ENCODE peak calls at places on chromosomes 4 and X, in seven cellular contexts. One of them, this sample, is unnamed.
A peak's percentile ranks its signal among the peaks of the same experiment; 100 is the strongest.

GRCh38 chrX:153924149-153924861 is 1.8 kb downstream of the ARHGAP4 start:
- DNase-seq in Right ventricle myocardium superior: no peak
- DNase-seq in CD8-positive, alpha-beta memory T cell: peak; percentile 71
- DNase-seq in left lung: peak; percentile 57
- DNase-seq in tibial nerve: no peak
- DNase-seq in WTC11: no peak
- DNase-seq in cardiac fibroblast: peak; percentile 56
- DNase-seq in this sample: peak; percentile 81

GRCh38 chr4:53821179-53821851 is 230.0 kb upstream of the LNX1 start:
- DNase-seq in tibial nerve: no peak
- DNase-seq in left lung: no peak
- DNase-seq in cardiac fibroblast: no peak
- DNase-seq in WTC11: no peak
- DNase-seq in Right ventricle myocardium superior: no peak
- DNase-seq in CD8-positive, alpha-beta memory T cell: no peak
- DNase-seq in this sample: no peak

GRCh38 chr4:98150092-98150761 is 7.0 kb upstream of the STPG2 start:
- DNase-seq in cardiac fibroblast: peak; percentile 39
- DNase-seq in Right ventricle myocardium superior: no peak
- DNase-seq in WTC11: no peak
- DNase-seq in CD8-positive, alpha-beta memory T cell: no peak
- DNase-seq in tibial nerve: no peak
- DNase-seq in left lung: no peak
- DNase-seq in this sample: no peak

GRCh38 chrX:15158736-15159406 is 111.0 kb downstream of the ASB9 start:
- DNase-seq in cardiac fibroblast: no peak
- DNase-seq in tibial nerve: no peak
- DNase-seq in WTC11: no peak
- DNase-seq in CD8-positive, alpha-beta memory T cell: peak; percentile 40
- DNase-seq in left lung: no peak
- DNase-seq in Right ventricle myocardium superior: no peak
- DNase-seq in this sample: no peak

GRCh38 chr4:144347116-144347515 is 206.6 kb upstream of the GYPA start:
- DNase-seq in cardiac fibroblast: no peak
- DNase-seq in Right ventricle myocardium superior: no peak
- DNase-seq in left lung: no peak
- DNase-seq in tibial nerve: no peak
- DNase-seq in CD8-positive, alpha-beta memory T cell: no peak
- DNase-seq in WTC11: no peak
- DNase-seq in this sample: no peak

GRCh38 chr4:10160280-10160856 is 43.8 kb upstream of the WDR1 start:
- DNase-seq in cardiac fibroblast: peak; percentile 69
- DNase-seq in CD8-positive, alpha-beta memory T cell: no peak
- DNase-seq in left lung: no peak
- DNase-seq in WTC11: no peak
- DNase-seq in Right ventricle myocardium superior: no peak
- DNase-seq in tibial nerve: no peak
- DNase-seq in this sample: peak; percentile 24

GRCh38 chrX:16465081-16465876 is 184.7 kb upstream of the S100G start:
- DNase-seq in left lung: no peak
- DNase-seq in cardiac fibroblast: no peak
- DNase-seq in Right ventricle myocardium superior: no peak
- DNase-seq in CD8-positive, alpha-beta memory T cell: no peak
- DNase-seq in WTC11: no peak
- DNase-seq in tibial nerve: no peak
- DNase-seq in this sample: no peak

GRCh38 chrX:17376381-17377046 is 1.5 kb downstream of the NHS start:
- DNase-seq in CD8-positive, alpha-beta memory T cell: no peak
- DNase-seq in cardiac fibroblast: no peak
- DNase-seq in tibial nerve: no peak
- DNase-seq in WTC11: no peak
- DNase-seq in Right ventricle myocardium superior: peak; percentile 37
- DNase-seq in left lung: no peak
- DNase-seq in this sample: no peak

GRCh38 chrX:103423955-103424640 is 47.8 kb downstream of the BEX3 start:
- DNase-seq in cardiac fibroblast: no peak
- DNase-seq in WTC11: peak; percentile 26
- DNase-seq in Right ventricle myocardium superior: no peak
- DNase-seq in tibial nerve: no peak
- DNase-seq in left lung: no peak
- DNase-seq in CD8-positive, alpha-beta memory T cell: no peak
- DNase-seq in this sample: no peak

GRCh38 chr4:153137677-153138630 is 66.3 kb upstream of the TRIM2 start:
- DNase-seq in Right ventricle myocardium superior: no peak
- DNase-seq in left lung: no peak
- DNase-seq in cardiac fibroblast: no peak
- DNase-seq in WTC11: no peak
- DNase-seq in tibial nerve: no peak
- DNase-seq in CD8-positive, alpha-beta memory T cell: no peak
- DNase-seq in this sample: no peak

GRCh38 chrX:102085706-102086105 is 39.8 kb upstream of the TCEAL2 start:
- DNase-seq in WTC11: peak; percentile 11
- DNase-seq in Right ventricle myocardium superior: no peak
- DNase-seq in CD8-positive, alpha-beta memory T cell: no peak
- DNase-seq in left lung: no peak
- DNase-seq in tibial nerve: no peak
- DNase-seq in cardiac fibroblast: no peak
- DNase-seq in this sample: no peak

GRCh38 chr4:2261110-2261852 is 628 bp downstream of the MXD4 start:
- DNase-seq in CD8-positive, alpha-beta memory T cell: peak; percentile 73
- DNase-seq in WTC11: peak; percentile 48
- DNase-seq in Right ventricle myocardium superior: peak; percentile 81
- DNase-seq in left lung: peak; percentile 65
- DNase-seq in cardiac fibroblast: peak; percentile 54
- DNase-seq in tibial nerve: peak; percentile 30
- DNase-seq in this sample: peak; percentile 28

GRCh38 chr4:8900588-8900987 is 28.9 kb upstream of the HMX1 start:
- DNase-seq in cardiac fibroblast: no peak
- DNase-seq in tibial nerve: no peak
- DNase-seq in WTC11: no peak
- DNase-seq in Right ventricle myocardium superior: peak; percentile 17
- DNase-seq in left lung: no peak
- DNase-seq in CD8-positive, alpha-beta memory T cell: no peak
- DNase-seq in this sample: no peak

GRCh38 chr4:105147226-105148151 is 813 bp downstream of the TET2 start:
- DNase-seq in WTC11: no peak
- DNase-seq in Right ventricle myocardium superior: peak; percentile 42
- DNase-seq in CD8-positive, alpha-beta memory T cell: no peak
- DNase-seq in left lung: peak; percentile 38
- DNase-seq in cardiac fibroblast: peak; percentile 51
- DNase-seq in tibial nerve: no peak
- DNase-seq in this sample: peak; percentile 54

GRCh38 chr4:118395057-118395679 is 42.4 kb upstream of the PRSS12 start:
- DNase-seq in tibial nerve: no peak
- DNase-seq in cardiac fibroblast: no peak
- DNase-seq in left lung: no peak
- DNase-seq in CD8-positive, alpha-beta memory T cell: no peak
- DNase-seq in Right ventricle myocardium superior: no peak
- DNase-seq in WTC11: no peak
- DNase-seq in this sample: no peak

GRCh38 chrX:8749697-8750096 is 17.8 kb upstream of the ANOS1 start:
- DNase-seq in left lung: no peak
- DNase-seq in Right ventricle myocardium superior: no peak
- DNase-seq in cardiac fibroblast: no peak
- DNase-seq in WTC11: no peak
- DNase-seq in tibial nerve: no peak
- DNase-seq in CD8-positive, alpha-beta memory T cell: no peak
- DNase-seq in this sample: no peak

GRCh38 chrX:71669492-71669891 is 2.1 kb downstream of the LOC101059915 start:
- DNase-seq in WTC11: no peak
- DNase-seq in cardiac fibroblast: no peak
- DNase-seq in CD8-positive, alpha-beta memory T cell: no peak
- DNase-seq in left lung: peak; percentile 26
- DNase-seq in tibial nerve: no peak
- DNase-seq in Right ventricle myocardium superior: no peak
- DNase-seq in this sample: no peak

GRCh38 chrX:45454235-45454634 is 253.6 kb upstream of the DIPK2B start:
- DNase-seq in tibial nerve: no peak
- DNase-seq in Right ventricle myocardium superior: no peak
- DNase-seq in CD8-positive, alpha-beta memory T cell: no peak
- DNase-seq in left lung: no peak
- DNase-seq in WTC11: no peak
- DNase-seq in cardiac fibroblast: no peak
- DNase-seq in this sample: no peak

GRCh38 chrX:14017399-14017798 is 12.3 kb downstream of the GEMIN8 start:
- DNase-seq in Right ventricle myocardium superior: no peak
- DNase-seq in cardiac fibroblast: no peak
- DNase-seq in WTC11: no peak
- DNase-seq in CD8-positive, alpha-beta memory T cell: no peak
- DNase-seq in tibial nerve: no peak
- DNase-seq in left lung: no peak
- DNase-seq in this sample: no peak

GRCh38 chr4:36290641-36291040 is 9.2 kb downstream of the DTHD1 start:
- DNase-seq in cardiac fibroblast: no peak
- DNase-seq in CD8-positive, alpha-beta memory T cell: no peak
- DNase-seq in Right ventricle myocardium superior: no peak
- DNase-seq in left lung: no peak
- DNase-seq in tibial nerve: no peak
- DNase-seq in WTC11: no peak
- DNase-seq in this sample: no peak

GRCh38 chr4:186216465-186217024 is 10.8 kb upstream of the KLKB1 start:
- DNase-seq in CD8-positive, alpha-beta memory T cell: no peak
- DNase-seq in Right ventricle myocardium superior: no peak
- DNase-seq in left lung: no peak
- DNase-seq in cardiac fibroblast: no peak
- DNase-seq in tibial nerve: no peak
- DNase-seq in WTC11: no peak
- DNase-seq in this sample: no peak

GRCh38 chr4:23934915-23935314 is 45.1 kb upstream of the PPARGC1A start:
- DNase-seq in CD8-positive, alpha-beta memory T cell: no peak
- DNase-seq in cardiac fibroblast: peak; percentile 98
- DNase-seq in left lung: peak; percentile 77
- DNase-seq in Right ventricle myocardium superior: peak; percentile 76
- DNase-seq in WTC11: no peak
- DNase-seq in tibial nerve: peak; percentile 68
- DNase-seq in this sample: no peak

GRCh38 chrX:56813318-56813837 is 84.3 kb downstream of the NBDY start:
- DNase-seq in left lung: peak; percentile 35
- DNase-seq in CD8-positive, alpha-beta memory T cell: peak; percentile 71
- DNase-seq in tibial nerve: no peak
- DNase-seq in cardiac fibroblast: peak; percentile 85
- DNase-seq in WTC11: no peak
- DNase-seq in Right ventricle myocardium superior: no peak
- DNase-seq in this sample: no peak

GRCh38 chrX:127884921-127885320 is 167.3 kb downstream of the ACTRT1 start:
- DNase-seq in tibial nerve: no peak
- DNase-seq in CD8-positive, alpha-beta memory T cell: no peak
- DNase-seq in WTC11: no peak
- DNase-seq in left lung: no peak
- DNase-seq in cardiac fibroblast: no peak
- DNase-seq in Right ventricle myocardium superior: no peak
- DNase-seq in this sample: no peak

GRCh38 chr4:170931326-170931725 is 841.6 kb upstream of the AADAT start:
- DNase-seq in Right ventricle myocardium superior: no peak
- DNase-seq in cardiac fibroblast: no peak
- DNase-seq in WTC11: no peak
- DNase-seq in tibial nerve: no peak
- DNase-seq in left lung: no peak
- DNase-seq in CD8-positive, alpha-beta memory T cell: no peak
- DNase-seq in this sample: no peak

GRCh38 chrX:1185556-1185955 is 26.9 kb downstream of the CRLF2 start:
- DNase-seq in cardiac fibroblast: no peak
- DNase-seq in Right ventricle myocardium superior: no peak
- DNase-seq in WTC11: no peak
- DNase-seq in tibial nerve: no peak
- DNase-seq in left lung: no peak
- DNase-seq in CD8-positive, alpha-beta memory T cell: no peak
- DNase-seq in this sample: no peak

GRCh38 chr4:65865489-65865888 is 195.2 kb upstream of the EPHA5 start:
- DNase-seq in left lung: no peak
- DNase-seq in Right ventricle myocardium superior: no peak
- DNase-seq in CD8-positive, alpha-beta memory T cell: no peak
- DNase-seq in WTC11: no peak
- DNase-seq in tibial nerve: no peak
- DNase-seq in cardiac fibroblast: peak; percentile 29
- DNase-seq in this sample: no peak

GRCh38 chr4:185710487-185710995 is 101.5 kb downstream of the SORBS2 start:
- DNase-seq in WTC11: no peak
- DNase-seq in tibial nerve: no peak
- DNase-seq in CD8-positive, alpha-beta memory T cell: no peak
- DNase-seq in Right ventricle myocardium superior: no peak
- DNase-seq in cardiac fibroblast: no peak
- DNase-seq in left lung: no peak
- DNase-seq in this sample: no peak

GRCh38 chr4:52840531-52841350 is 21.4 kb upstream of the RASL11B start:
- DNase-seq in CD8-positive, alpha-beta memory T cell: no peak
- DNase-seq in cardiac fibroblast: no peak
- DNase-seq in WTC11: no peak
- DNase-seq in tibial nerve: no peak
- DNase-seq in Right ventricle myocardium superior: no peak
- DNase-seq in left lung: no peak
- DNase-seq in this sample: no peak

GRCh38 chr4:110361921-110362320 is 114.0 kb upstream of the ENPEP start:
- DNase-seq in tibial nerve: no peak
- DNase-seq in Right ventricle myocardium superior: no peak
- DNase-seq in left lung: no peak
- DNase-seq in WTC11: no peak
- DNase-seq in cardiac fibroblast: peak; percentile 11
- DNase-seq in CD8-positive, alpha-beta memory T cell: no peak
- DNase-seq in this sample: no peak

GRCh38 chr4:128416921-128417320 is 129.3 kb upstream of the PGRMC2 start:
- DNase-seq in Right ventricle myocardium superior: no peak
- DNase-seq in left lung: no peak
- DNase-seq in tibial nerve: no peak
- DNase-seq in CD8-positive, alpha-beta memory T cell: no peak
- DNase-seq in WTC11: no peak
- DNase-seq in cardiac fibroblast: peak; percentile 52
- DNase-seq in this sample: no peak

GRCh38 chrX:3697701-3698279 is 15.7 kb downstream of the PRKX start:
- DNase-seq in cardiac fibroblast: no peak
- DNase-seq in WTC11: no peak
- DNase-seq in CD8-positive, alpha-beta memory T cell: no peak
- DNase-seq in tibial nerve: peak; percentile 40
- DNase-seq in Right ventricle myocardium superior: peak; percentile 46
- DNase-seq in left lung: no peak
- DNase-seq in this sample: no peak

GRCh38 chr4:18111100-18111499 is 89.5 kb upstream of the LCORL start:
- DNase-seq in WTC11: no peak
- DNase-seq in tibial nerve: no peak
- DNase-seq in left lung: no peak
- DNase-seq in CD8-positive, alpha-beta memory T cell: no peak
- DNase-seq in Right ventricle myocardium superior: no peak
- DNase-seq in cardiac fibroblast: no peak
- DNase-seq in this sample: no peak

GRCh38 chr4:95066011-95066410 is 308.3 kb downstream of the BMPR1B start:
- DNase-seq in cardiac fibroblast: peak; percentile 38
- DNase-seq in WTC11: no peak
- DNase-seq in Right ventricle myocardium superior: no peak
- DNase-seq in CD8-positive, alpha-beta memory T cell: no peak
- DNase-seq in left lung: no peak
- DNase-seq in tibial nerve: no peak
- DNase-seq in this sample: no peak

GRCh38 chr4:158079661-158080060 is 93.2 kb downstream of the GASK1B start:
- DNase-seq in left lung: no peak
- DNase-seq in Right ventricle myocardium superior: no peak
- DNase-seq in CD8-positive, alpha-beta memory T cell: no peak
- DNase-seq in tibial nerve: no peak
- DNase-seq in WTC11: no peak
- DNase-seq in cardiac fibroblast: no peak
- DNase-seq in this sample: no peak

GRCh38 chr4:108901271-108901670 is 138.4 kb upstream of the ETNPPL start:
- DNase-seq in CD8-positive, alpha-beta memory T cell: no peak
- DNase-seq in Right ventricle myocardium superior: no peak
- DNase-seq in left lung: no peak
- DNase-seq in tibial nerve: no peak
- DNase-seq in cardiac fibroblast: no peak
- DNase-seq in WTC11: no peak
- DNase-seq in this sample: no peak

GRCh38 chr4:113232194-113232593 is 182.7 kb downstream of the ANK2 start:
- DNase-seq in CD8-positive, alpha-beta memory T cell: no peak
- DNase-seq in tibial nerve: no peak
- DNase-seq in Right ventricle myocardium superior: no peak
- DNase-seq in left lung: no peak
- DNase-seq in cardiac fibroblast: no peak
- DNase-seq in WTC11: no peak
- DNase-seq in this sample: no peak

GRCh38 chr4:145234086-145234694 is 53.8 kb upstream of the OTUD4 start:
- DNase-seq in WTC11: peak; percentile 66
- DNase-seq in tibial nerve: no peak
- DNase-seq in left lung: no peak
- DNase-seq in Right ventricle myocardium superior: no peak
- DNase-seq in cardiac fibroblast: peak; percentile 77
- DNase-seq in CD8-positive, alpha-beta memory T cell: peak; percentile 55
- DNase-seq in this sample: peak; percentile 76

This sample was measured in WERI-Rb-1.